ENCODE peak calls at places on chromosomes 12 and 14, in five cellular contexts. S is sigmoid colon, U is upper lobe of left lung, N is suprapubic skin, H is transverse colon. W is an unnamed sample.

GRCh38 chr14:77026166-77026929 is 2.2 kb downstream of the IRF2BPL start:
- DNase-seq in H (no peak), U (no peak), S (peak; percentile 81), N (no peak), W (peak; percentile 64)

GRCh38 chr14:71985538-71986234 is 53.5 kb downstream of the RGS6 start:
- DNase-seq in N (no peak), S (no peak), H (no peak), U (no peak), W (no peak)

GRCh38 chr12:42056130-42056529 is 88.5 kb downstream of the GXYLT1 start:
- DNase-seq in N (no peak), H (no peak), U (no peak), S (no peak), W (no peak)

GRCh38 chr14:70871001-70871400 is 36.3 kb upstream of the PCNX1 start:
- DNase-seq in H (no peak), S (no peak), N (no peak), U (no peak), W (no peak)

GRCh38 chr12:112347521-112347920 is 34.7 kb downstream of the HECTD4 start:
- DNase-seq in S (no peak), U (no peak), N (no peak), H (no peak), W (no peak)

GRCh38 chr12:78887008-78887407 is 22.4 kb downstream of the SYT1 start:
- DNase-seq in H (no peak), S (no peak), N (no peak), U (no peak), W (no peak)

GRCh38 chr12:40158592-40159111 is 52.8 kb upstream of the SLC2A13 start:
- DNase-seq in S (no peak), H (peak; percentile 12), U (peak; percentile 65), N (no peak), W (no peak)

GRCh38 chr14:89851031-89851430 is 103.5 kb downstream of the EFCAB11 start:
- DNase-seq in N (no peak), U (no peak), H (no peak), S (no peak), W (no peak)

GRCh38 chr12:98149270-98149669 is 366.1 kb upstream of the TMPO start:
- DNase-seq in N (no peak), H (no peak), U (no peak), S (no peak), W (no peak)

GRCh38 chr12:45388545-45388944 is 172.7 kb downstream of the ANO6 start:
- DNase-seq in U (no peak), H (peak; percentile 15), N (no peak), S (no peak), W (no peak)

GRCh38 chr12:49331360-49332222 is 5.4 kb downstream of the C1QL4 start:
- DNase-seq in S (peak; percentile 81), H (peak; percentile 72), U (peak; percentile 79), N (peak; percentile 77), W (peak; percentile 73)

GRCh38 chr12:80805106-80805505 is 88.4 kb downstream of the MYF5 start:
- DNase-seq in H (no peak), U (no peak), S (no peak), N (no peak), W (no peak)

GRCh38 chr14:80434574-80435321 is 223.4 kb upstream of the DIO2 start:
- DNase-seq in H (no peak), N (no peak), U (no peak), S (no peak), W (no peak)

GRCh38 chr12:4779749-4780148 is 59.5 kb downstream of the GALNT8 start:
- DNase-seq in N (no peak), S (no peak), H (no peak), U (no peak), W (no peak)

GRCh38 chr14:106200539-106201310 is 674.3 kb downstream of the TMEM121 start:
- DNase-seq in N (no peak), S (no peak), U (no peak), H (no peak), W (no peak)

GRCh38 chr12:480831-481230 is 21.1 kb downstream of the B4GALNT3 start:
- DNase-seq in U (no peak), H (no peak), N (no peak), S (no peak), W (peak; percentile 28)

GRCh38 chr12:72296389-72296788 is 24.2 kb downstream of the TRHDE start:
- DNase-seq in N (no peak), H (no peak), U (no peak), S (no peak), W (no peak)

GRCh38 chr12:65878540-65878939 is 54.3 kb downstream of the HMGA2 start:
- DNase-seq in H (no peak), U (no peak), S (no peak), N (no peak), W (no peak)

DNA sequence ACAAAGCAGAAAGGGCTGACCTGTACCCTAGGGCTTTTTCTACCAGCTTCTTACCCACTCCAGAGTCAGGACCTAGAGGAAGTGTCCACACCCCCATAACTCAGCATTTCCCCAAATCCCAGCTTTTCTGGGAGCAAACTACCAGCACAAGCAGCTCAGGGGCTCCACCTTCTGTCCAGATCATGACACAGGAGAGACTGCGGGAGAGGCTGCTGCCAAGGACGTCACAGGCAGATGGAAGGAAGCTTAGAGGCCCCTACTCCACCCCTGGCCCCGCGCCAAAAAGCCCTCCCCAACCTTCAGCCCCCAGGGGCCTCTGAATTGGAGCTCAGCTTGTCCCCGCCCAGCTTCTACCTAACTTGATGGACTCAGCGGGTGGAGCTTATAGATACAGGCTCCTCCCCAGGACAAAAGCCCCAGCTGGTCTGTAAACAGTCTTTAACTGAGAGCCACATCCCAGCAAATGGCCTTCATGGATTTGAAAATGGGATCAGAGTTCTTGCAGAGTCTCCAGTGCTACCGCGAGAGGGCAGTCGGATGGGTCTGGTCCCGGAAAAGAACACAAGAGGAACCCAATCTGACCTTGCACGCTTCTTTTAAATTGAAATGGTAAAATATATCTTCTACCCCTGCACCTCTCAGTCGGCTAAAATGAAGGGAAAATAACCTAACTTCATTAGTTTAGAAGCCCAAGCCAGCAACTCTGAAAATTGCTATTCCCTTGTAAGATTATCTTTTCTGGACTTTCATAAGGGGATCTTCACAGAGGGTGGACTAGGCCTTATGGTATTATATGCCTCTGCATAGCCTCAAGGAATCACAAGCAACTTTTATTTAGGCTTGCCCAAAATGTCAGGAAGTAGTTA is 6.8 kb upstream of the BAZ2A start:
- DNase-seq in H (peak; percentile 100), N (peak; percentile 100), U (peak; percentile 99), S (peak; percentile 100), W (peak; percentile 100)
- TF ChIP-seq POLR2A in H (peak; percentile 26), N (no peak), U (no peak), S (no peak), W (no peak)

DNA sequence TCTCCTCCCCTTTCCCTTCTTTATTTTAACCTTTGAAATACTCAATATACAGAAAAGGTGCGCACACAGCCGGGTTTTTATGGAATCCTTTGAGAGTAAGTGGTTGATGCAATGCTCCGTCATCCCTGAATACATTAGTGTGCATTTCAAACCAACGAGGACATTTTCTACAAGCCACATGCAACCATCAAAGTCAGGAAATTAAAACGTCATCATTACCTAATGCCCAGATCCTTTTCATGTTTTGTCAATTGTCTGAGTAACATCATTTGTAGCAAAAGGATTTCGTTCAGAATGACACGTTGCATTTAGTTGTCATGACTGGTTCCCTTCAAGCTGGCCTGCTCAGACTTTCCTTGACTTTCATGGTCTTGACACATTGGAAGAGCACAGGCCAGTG is 67.3 kb downstream of the PRMT8 start:
- DNase-seq in S (no peak), U (no peak), N (no peak), H (no peak), W (no peak)
- TF ChIP-seq EP300 in S (no peak), U (no peak), N (no peak), H (no peak), W (no peak)

GRCh38 chr12:26507613-26508012 is 312.2 kb downstream of the SSPN start:
- DNase-seq in U (no peak), N (no peak), H (no peak), S (no peak), W (no peak)
- TF ChIP-seq POLR2A in U (no peak), N (no peak), H (no peak), S (no peak), W (no peak)

DNA sequence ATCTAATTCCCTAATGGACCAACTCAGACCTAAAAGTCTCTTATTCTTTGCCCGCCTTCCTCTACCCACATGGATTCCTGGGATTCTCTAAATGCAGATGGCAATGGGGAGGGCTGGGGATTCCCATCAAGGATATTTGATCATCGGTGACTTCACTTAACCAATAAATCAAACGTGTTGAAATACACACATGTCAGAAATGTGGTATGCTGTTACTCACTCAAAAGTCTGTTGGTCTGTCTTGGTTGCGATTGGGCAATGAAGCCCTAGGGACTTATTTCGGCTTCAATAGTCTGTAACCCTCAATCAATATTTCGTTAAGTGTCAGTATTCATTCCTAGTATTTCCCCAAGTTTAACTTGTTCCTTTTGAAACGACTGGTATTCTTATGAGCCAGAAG is 117.2 kb upstream of the DIO3 start:
- DNase-seq in S (no peak), H (no peak), N (no peak), U (no peak), W (no peak)
- TF ChIP-seq EP300 in S (no peak), H (no peak), N (no peak), U (no peak), W (no peak)

DNA sequence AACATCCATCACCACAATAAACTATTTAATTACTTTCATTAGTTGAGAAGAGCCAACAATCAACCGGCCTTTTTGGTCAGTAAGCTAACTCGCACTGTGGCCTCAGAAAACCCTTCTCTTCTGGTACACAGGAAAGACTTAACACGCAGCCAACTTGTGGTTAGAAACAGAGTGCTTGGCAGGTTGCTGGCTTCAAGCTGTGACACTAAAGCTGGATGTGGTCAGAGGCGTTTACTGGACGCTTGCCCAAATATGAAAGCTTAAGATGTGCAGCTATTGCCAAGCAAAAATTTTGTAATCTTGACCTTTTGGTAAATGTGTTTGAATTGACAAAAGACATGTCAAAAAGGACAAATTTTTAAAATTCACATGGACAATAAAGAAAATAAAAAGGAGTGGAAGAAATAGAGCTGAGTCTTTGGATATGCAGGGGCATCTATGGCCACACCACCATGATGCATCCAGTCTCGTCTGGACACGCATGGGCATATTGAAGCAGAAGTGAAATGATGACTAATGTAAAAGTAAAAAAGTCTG is 2.6 kb upstream of the KLRK1 start:
- DNase-seq in N (peak; percentile 81), U (peak; percentile 84), H (peak; percentile 30), S (peak; percentile 81), W (no peak)
- TF ChIP-seq POLR2A in N (no peak), U (no peak), H (no peak), S (no peak), W (no peak)